ENCODE peak calls at places on chromosomes 2 and 18, in nine cellular contexts. T is prostate gland, I is fibroblast of lung, S is A549, Q is lower lobe of right lung, D is neuronal stem cell, L is left ventricle myocardium inferior, J is breast epithelium, R is RWPE2. Y is an unnamed sample.

GRCh38 chr2:74292752-74293151 is 50.5 kb downstream of the SLC4A5 start:
- DNase-seq in T (no peak), I (no peak), S (no peak), Q (no peak), D (no peak), L (no peak), J (no peak), R (no peak), Y (no peak)

GRCh38 chr2:43114210-43114609 is 112.2 kb downstream of the ZFP36L2 start:
- DNase-seq in T (no peak), I (no peak), S (no peak), Q (no peak), D (no peak), L (no peak), J (no peak), R (no peak), Y (peak; percentile 42)

GRCh38 chr18:55433140-55433539 is 154.9 kb downstream of the TCF4 start:
- DNase-seq in T (no peak), I (no peak), S (no peak), Q (no peak), D (no peak), L (no peak), J (no peak), R (no peak), Y (no peak)

GRCh38 chr2:60823694-60824305 is 57.6 kb upstream of the REL start:
- DNase-seq in T (no peak), I (no peak), S (no peak), Q (no peak), D (no peak), L (no peak), J (no peak), R (no peak), Y (no peak)

GRCh38 chr2:240884221-240884620 is 11.7 kb downstream of the MAB21L4 start:
- DNase-seq in T (no peak), I (no peak), S (no peak), Q (peak; percentile 2), D (no peak), L (no peak), J (no peak), R (no peak), Y (no peak)

GRCh38 chr2:189527812-189528591 is 52.6 kb downstream of the SLC40A1 start:
- DNase-seq in T (no peak), I (peak; percentile 21), S (no peak), Q (no peak), D (no peak), L (no peak), J (no peak), R (no peak), Y (no peak)

GRCh38 chr18:32460046-32460785 is 10.5 kb downstream of the GAREM1 start:
- DNase-seq in T (no peak), I (no peak), S (no peak), Q (no peak), D (no peak), L (no peak), J (no peak), R (no peak), Y (no peak)

GRCh38 chr2:241896746-241897201 is 27.2 kb downstream of the RTP5 start:
- DNase-seq in T (no peak), I (no peak), S (no peak), Q (no peak), D (no peak), L (no peak), J (peak; percentile 15), R (no peak), Y (no peak)

GRCh38 chr2:151030663-151031230 is 230.9 kb downstream of the RBM43 start:
- DNase-seq in T (no peak), I (no peak), S (no peak), Q (no peak), D (no peak), L (no peak), J (no peak), R (no peak), Y (no peak)

GRCh38 chr2:599601-600000 is 77.6 kb downstream of the TMEM18 start:
- DNase-seq in T (no peak), I (no peak), S (no peak), Q (no peak), D (no peak), L (no peak), J (no peak), R (no peak), Y (no peak)

GRCh38 chr2:161165266-161165665 is 5.0 kb downstream of the TANK start:
- DNase-seq in T (no peak), I (peak; percentile 72), S (no peak), Q (no peak), D (no peak), L (no peak), J (no peak), R (no peak), Y (peak; percentile 80)

GRCh38 chr2:100978582-100979051 is 23.5 kb upstream of the RPL31 start:
- DNase-seq in T (no peak), I (peak; percentile 68), S (no peak), Q (no peak), D (no peak), L (no peak), J (no peak), R (no peak), Y (peak; percentile 59)

GRCh38 chr2:239164281-239164871 is 236.4 kb downstream of the HDAC4 start:
- DNase-seq in T (no peak), I (no peak), S (no peak), Q (peak; percentile 51), D (no peak), L (peak; percentile 4), J (peak; percentile 39), R (peak; percentile 20), Y (no peak)
- H3K27ac ChIP-seq in T (no peak overlapping the region), I (no peak overlapping the region), S (no peak overlapping the region), Q (peak overlapping the region; percentile 3), D (no peak overlapping the region), L (no peak overlapping the region), J (no peak overlapping the region), R (no peak overlapping the region), Y (no peak overlapping the region)

GRCh38 chr2:15679386-15679924 is 87.8 kb downstream of the DDX1 start:
- DNase-seq in T (no peak), I (no peak), S (no peak), Q (no peak), D (no peak), L (no peak), J (no peak), R (no peak), Y (no peak)
- H3K27ac ChIP-seq in T (no peak overlapping the region), I (no peak overlapping the region), S (no peak overlapping the region), Q (no peak overlapping the region), D (no peak overlapping the region), L (no peak overlapping the region), J (no peak overlapping the region), R (no peak overlapping the region), Y (no peak overlapping the region)

GRCh38 chr2:46487667-46488333 is 8.4 kb downstream of the TMEM247 start:
- DNase-seq in T (no peak), I (peak; percentile 86), S (no peak), Q (peak; percentile 74), D (no peak), L (peak; percentile 86), J (no peak), R (no peak), Y (peak; percentile 67)

GRCh38 chr2:46486441-46486840 is 7.1 kb downstream of the TMEM247 start:
- DNase-seq in T (no peak), I (no peak), S (no peak), Q (no peak), D (no peak), L (no peak), J (no peak), R (no peak), Y (no peak)

GRCh38 chr2:46489430-46489829 is 10.1 kb downstream of the TMEM247 start:
- DNase-seq in T (no peak), I (no peak), S (no peak), Q (no peak), D (no peak), L (no peak), J (no peak), R (no peak), Y (no peak)

GRCh38 chr2:46490521-46491141 is 11.3 kb downstream of the TMEM247 start:
- DNase-seq in T (no peak), I (peak; percentile 70), S (no peak), Q (no peak), D (no peak), L (peak; percentile 76), J (no peak), R (no peak), Y (peak; percentile 25)

DNA sequence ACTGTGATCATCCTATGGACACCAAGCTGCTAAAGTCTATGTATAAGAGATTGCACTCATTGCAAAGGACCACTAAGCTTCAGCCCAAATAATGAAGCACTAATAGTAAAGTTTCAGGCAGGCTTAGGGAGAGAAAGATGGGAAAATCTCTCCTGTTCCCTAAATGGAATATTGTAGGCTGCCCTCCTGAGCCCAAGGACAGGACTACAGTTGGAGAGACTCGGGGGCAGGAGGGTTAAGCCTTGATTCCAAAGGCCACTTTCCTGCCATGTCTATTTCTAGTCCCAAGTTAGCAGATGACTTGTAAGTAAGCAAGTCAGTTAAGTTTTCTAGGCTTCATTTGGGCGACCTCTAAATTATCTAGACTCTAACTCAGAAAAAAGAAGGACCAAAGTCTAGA is 9.0 kb downstream of the TMEM247 start:
- DNase-seq in T (no peak), I (no peak), S (no peak), Q (no peak), D (no peak), L (no peak), J (no peak), R (no peak), Y (no peak)
- H3K27ac ChIP-seq in T (no peak overlapping the region), I (peak overlapping the region; percentile 10), S (peak overlapping the region; percentile 48), Q (no peak overlapping the region), D (no peak overlapping the region), L (peak overlapping the region; percentile 81), J (peak overlapping the region; percentile 12), R (no peak overlapping the region), Y (no peak overlapping the region)

DNA sequence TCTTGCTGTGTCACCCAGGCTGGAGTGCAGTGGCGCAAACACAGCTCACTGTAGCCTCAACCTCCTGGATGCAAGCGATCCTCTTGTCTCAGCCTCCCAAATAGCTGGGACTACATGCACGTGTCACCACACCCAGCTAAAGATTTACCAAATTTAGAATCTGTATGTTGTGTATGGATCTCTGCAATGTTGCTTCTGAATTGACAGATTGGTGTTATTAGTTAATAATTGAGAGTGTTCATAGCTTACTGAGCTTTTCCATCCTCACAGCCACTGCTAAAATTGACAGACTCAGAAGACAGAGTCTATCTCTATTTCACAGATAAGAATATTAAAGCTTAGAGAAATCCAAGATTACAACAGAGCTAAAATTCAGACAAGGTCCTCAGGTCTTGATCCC is 4.3 kb upstream of the NBAS start:
- DNase-seq in T (no peak), I (no peak), S (no peak), Q (no peak), D (no peak), L (no peak), J (no peak), R (no peak), Y (no peak)
- H3K27ac ChIP-seq in T (no peak overlapping the region), I (no peak overlapping the region), S (no peak overlapping the region), Q (no peak overlapping the region), D (no peak overlapping the region), L (no peak overlapping the region), J (no peak overlapping the region), R (no peak overlapping the region), Y (no peak overlapping the region)

DNA sequence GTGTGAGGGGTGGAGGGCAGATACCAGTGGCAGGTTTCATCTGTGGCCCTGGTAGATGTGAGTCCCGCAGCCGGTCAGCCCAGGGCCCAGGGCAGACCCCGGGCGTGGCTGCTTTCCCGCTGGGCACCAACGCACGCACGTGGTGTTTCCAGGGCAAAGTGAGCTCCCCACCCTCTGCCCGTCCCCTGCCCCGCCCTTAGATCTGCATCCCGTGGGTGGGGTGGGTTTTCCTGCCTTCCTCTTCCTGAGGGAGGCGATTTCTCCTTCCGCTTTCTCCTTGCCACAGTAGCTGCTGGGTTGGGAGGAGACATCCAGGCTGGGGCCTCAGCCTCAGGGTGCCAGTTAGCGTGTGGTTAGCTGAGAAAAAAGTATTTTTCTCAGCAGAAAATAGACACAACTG is 49.6 kb downstream of the ODC1 start:
- DNase-seq in T (no peak), I (no peak), S (no peak), Q (peak; percentile 83), D (no peak), L (peak; percentile 56), J (no peak), R (no peak), Y (no peak)
- H3K27ac ChIP-seq in T (no peak overlapping the region), I (no peak overlapping the region), S (peak overlapping the region; percentile 45), Q (peak overlapping the region; percentile 60), D (no peak overlapping the region), L (peak overlapping the region; percentile 64), J (peak overlapping the region; percentile 55), R (no peak overlapping the region), Y (no peak overlapping the region)

Y was measured in astrocyte.